ENCODE peak calls at places on chromosomes 13 and 19, in nine cellular contexts. L, J, B, E, F, V, I, Y and C are unnamed samples.

GRCh38 chr19:49503582-49503962 is 7.3 kb downstream of the RPS11 start:
- DNase-seq in L (no peak), J (no peak), B (no peak), E (no peak), F (no peak), V (no peak), I (no peak), Y (no peak), C (no peak)

GRCh38 chr13:111956261-111957151 is 110.4 kb upstream of the SOX1 start:
- DNase-seq in L (no peak), J (no peak), B (no peak), E (peak), F (no peak), V (no peak), I (no peak), Y (no peak), C (no peak)

GRCh38 chr13:39935155-39935554 is 279.7 kb downstream of the COG6 start:
- DNase-seq in L (no peak), J (no peak), B (no peak), E (no peak), F (no peak), V (no peak), I (no peak), Y (no peak), C (no peak)

GRCh38 chr13:48853381-48854102 is 122.2 kb upstream of the FNDC3A start:
- DNase-seq in L (peak), J (no peak), B (no peak), E (no peak), F (no peak), V (no peak), I (no peak), Y (no peak), C (no peak)

GRCh38 chr13:59345316-59345715 is 818.4 kb downstream of the DIAPH3 start:
- DNase-seq in L (no peak), J (no peak), B (no peak), E (no peak), F (no peak), V (no peak), I (no peak), Y (no peak), C (no peak)

GRCh38 chr13:31201341-31202024 is 1.7 kb downstream of the B3GLCT start:
- DNase-seq in L (no peak), J (peak), B (no peak), E (no peak), F (no peak), V (no peak), I (no peak), Y (peak), C (no peak)

GRCh38 chr19:34666200-34666957 is 10.6 kb downstream of the SCGB2B2 start:
- DNase-seq in L (no peak), J (no peak), B (no peak), E (no peak), F (no peak), V (no peak), I (no peak), Y (no peak), C (no peak)

GRCh38 chr19:46221981-46222610 is 7.4 kb upstream of the IGFL1 start:
- DNase-seq in L (no peak), J (peak), B (no peak), E (no peak), F (no peak), V (no peak), I (no peak), Y (peak), C (peak)

GRCh38 chr19:32339988-32340874 is 5.2 kb upstream of the ZNF507 start:
- DNase-seq in L (peak), J (peak), B (peak), E (peak), F (peak), V (no peak), I (peak), Y (peak), C (peak)

GRCh38 chr19:50419580-50420035 is 870 bp downstream of the SPIB start:
- DNase-seq in L (no peak), J (no peak), B (no peak), E (no peak), F (no peak), V (no peak), I (no peak), Y (no peak), C (no peak)

GRCh38 chr19:17248011-17248776 is 2.5 kb upstream of the NR2F6 start:
- DNase-seq in L (no peak), J (no peak), B (no peak), E (peak), F (no peak), V (no peak), I (no peak), Y (no peak), C (no peak)

GRCh38 chr13:107799001-107799400 is 416.3 kb downstream of the LIG4 start:
- DNase-seq in L (no peak), J (no peak), B (no peak), E (no peak), F (no peak), V (no peak), I (no peak), Y (no peak), C (no peak)

GRCh38 chr19:55156202-55157063 is 1.1 kb downstream of the TNNI3 start:
- DNase-seq in L (no peak), J (no peak), B (no peak), E (peak), F (no peak), V (peak), I (peak), Y (peak), C (no peak)

GRCh38 chr13:33119886-33120543 is 103.8 kb downstream of the KL start:
- DNase-seq in L (no peak), J (peak), B (no peak), E (no peak), F (no peak), V (no peak), I (no peak), Y (no peak), C (no peak)

GRCh38 chr13:93476175-93476574 is 249.6 kb downstream of the GPC6 start:
- DNase-seq in L (no peak), J (no peak), B (no peak), E (no peak), F (no peak), V (no peak), I (no peak), Y (no peak), C (no peak)

GRCh38 chr13:30446122-30446500 is 19.6 kb downstream of the HMGB1 start:
- DNase-seq in L (no peak), J (no peak), B (no peak), E (no peak), F (no peak), V (no peak), I (no peak), Y (no peak), C (no peak)

GRCh38 chr19:6476155-6476895 is 5.3 kb downstream of the DENND1C start:
- DNase-seq in L (peak), J (no peak), B (no peak), E (peak), F (peak), V (peak), I (peak), Y (peak), C (peak)

GRCh38 chr13:45448965-45449559 is 15.7 kb upstream of the COG3 start:
- DNase-seq in L (no peak), J (no peak), B (no peak), E (no peak), F (no peak), V (no peak), I (no peak), Y (no peak), C (no peak)

GRCh38 chr19:1213391-1214286 is 8.1 kb downstream of the STK11 start:
- DNase-seq in L (no peak), J (peak), B (no peak), E (peak), F (peak), V (no peak), I (peak), Y (peak), C (peak)

GRCh38 chr13:47679391-47679790 is 321.7 kb downstream of the SUCLA2 start:
- DNase-seq in L (no peak), J (no peak), B (no peak), E (no peak), F (no peak), V (no peak), I (no peak), Y (no peak), C (no peak)

GRCh38 chr19:12866416-12867119 is 14.7 kb downstream of the DNASE2 start:
- DNase-seq in L (no peak), J (no peak), B (no peak), E (no peak), F (no peak), V (no peak), I (no peak), Y (no peak), C (no peak)

GRCh38 chr19:14410054-14410774 is 8.9 kb downstream of the DDX39A start:
- DNase-seq in L (no peak), J (no peak), B (no peak), E (peak), F (no peak), V (no peak), I (peak), Y (no peak), C (peak)